ENCODE peak calls at places on chromosomes 1 and 21, in nine cellular contexts. Q is AML-193; D is AG20443; M is EH; E is glutamatergic neuron; U is GM12892; G is adrenal gland; Y is fibroblast of gingiva; L is activated effector memory CD4-positive, alpha-beta T cell treated with Interleukin-2 at 50 U/mL for 16 hours. O is an unnamed sample.

GRCh38 chr1:107936498-107937481 is 28.2 kb downstream of the VAV3 start:
- DNase-seq in Y (peak), G (peak), U (no peak), L (no peak), E (no peak), Q (peak), D (peak), M (peak), O (peak)

GRCh38 chr1:108503062-108503740 is 53.1 kb downstream of the NBPF6 start:
- DNase-seq in E (no peak), Q (no peak), D (peak), G (peak), M (peak), L (no peak), U (no peak), Y (peak), O (no peak)

GRCh38 chr1:41361495-41362356 is 492 bp downstream of the FOXO6 start:
- DNase-seq in Q (no peak), D (no peak), M (no peak), U (peak), Y (no peak), L (no peak), G (no peak), E (peak), O (no peak)

GRCh38 chr1:17527036-17527914 is 12.2 kb upstream of the ARHGEF10L start:
- DNase-seq in Y (peak), U (no peak), Q (no peak), L (no peak), D (peak), E (no peak), M (peak), G (peak), O (no peak)

GRCh38 chr1:84165566-84165965 is 21.5 kb downstream of the PRKACB start:
- DNase-seq in D (no peak), G (no peak), Q (no peak), E (no peak), M (no peak), Y (no peak), U (no peak), L (no peak), O (no peak)

GRCh38 chr1:38261574-38261973 is 215.0 kb upstream of the POU3F1 start:
- DNase-seq in E (no peak), L (no peak), Y (no peak), M (no peak), D (no peak), G (no peak), U (no peak), Q (no peak), O (no peak)

GRCh38 chr1:211378844-211379243 is 52.2 kb downstream of the TRAF5 start:
- DNase-seq in U (no peak), L (no peak), Q (no peak), D (peak), E (no peak), M (peak), G (peak), Y (peak), O (no peak)

GRCh38 chr1:12147116-12147753 is 19.6 kb upstream of the TNFRSF1B start:
- DNase-seq in D (no peak), U (no peak), G (no peak), L (no peak), M (no peak), E (no peak), Q (no peak), Y (no peak), O (peak)

GRCh38 chr1:202237052-202237451 is 43.5 kb downstream of the LGR6 start:
- DNase-seq in Y (no peak), L (no peak), Q (peak), U (peak), G (no peak), E (peak), D (peak), M (peak), O (peak)

GRCh38 chr21:38524168-38525153 is 26.2 kb upstream of the ERG start:
- DNase-seq in D (no peak), E (no peak), M (no peak), Y (no peak), U (no peak), L (no peak), Q (no peak), G (no peak), O (no peak)

GRCh38 chr21:42685036-42685435 is 31.6 kb downstream of the PDE9A start:
- DNase-seq in D (peak), U (no peak), M (no peak), G (no peak), E (no peak), L (no peak), Y (peak), Q (no peak), O (no peak)

GRCh38 chr1:21293537-21294265 is 3.4 kb upstream of the ECE1 start:
- DNase-seq in U (peak), D (no peak), E (no peak), M (no peak), Y (no peak), L (peak), Q (no peak), G (no peak), O (no peak)

GRCh38 chr1:200342511-200343400 is 67.1 kb downstream of the ZNF281 start:
- DNase-seq in E (no peak), M (peak), G (no peak), Q (peak), Y (peak), D (peak), L (no peak), U (no peak), O (no peak)

GRCh38 chr1:174153085-174153824 is 6.1 kb upstream of the RABGAP1L start:
- DNase-seq in G (no peak), Q (no peak), D (no peak), L (no peak), U (no peak), Y (no peak), E (no peak), M (peak), O (no peak)

GRCh38 chr1:116481934-116482333 is 88.9 kb downstream of the CD58 start:
- DNase-seq in Q (no peak), E (no peak), M (no peak), Y (no peak), G (no peak), U (no peak), L (no peak), D (no peak), O (no peak)

GRCh38 chr1:216186816-216187215 is 236.4 kb downstream of the USH2A start:
- DNase-seq in U (no peak), L (no peak), Q (no peak), D (no peak), Y (no peak), E (no peak), G (no peak), M (peak), O (no peak)

GRCh38 chr1:82979593-82980230 is 1019.2 kb downstream of the TTLL7 start:
- DNase-seq in M (no peak), E (no peak), D (no peak), U (no peak), Q (no peak), G (no peak), L (no peak), Y (no peak), O (peak)

GRCh38 chr1:37323486-37324377 is 150.6 kb upstream of the ZC3H12A start:
- DNase-seq in G (no peak), L (no peak), Q (no peak), E (peak), D (peak), Y (no peak), M (peak), U (peak), O (peak)

GRCh38 chr1:189805735-189806134 is 671.9 kb downstream of the BRINP3 start:
- DNase-seq in Q (no peak), D (no peak), U (no peak), E (no peak), L (no peak), M (no peak), Y (no peak), G (no peak), O (no peak)

GRCh38 chr1:22685675-22686074 is 25.0 kb upstream of the EPHB2 start:
- DNase-seq in M (no peak), D (no peak), Q (no peak), U (no peak), Y (no peak), E (no peak), G (no peak), L (no peak), O (no peak)

GRCh38 chr1:6220236-6220635 is 14.3 kb downstream of the RNF207 start:
- DNase-seq in M (no peak), Q (no peak), U (no peak), G (no peak), D (no peak), L (no peak), E (no peak), Y (no peak), O (no peak)

GRCh38 chr1:205542367-205542766 is 37.9 kb downstream of the CDK18 start:
- DNase-seq in M (no peak), G (no peak), D (no peak), Q (no peak), L (no peak), E (no peak), U (no peak), Y (no peak), O (no peak)

GRCh38 chr1:52674497-52675384 is 23.4 kb downstream of the COA7 start:
- DNase-seq in U (no peak), E (no peak), G (no peak), Q (no peak), Y (no peak), M (no peak), L (no peak), D (no peak), O (peak)

GRCh38 chr1:178579562-178579961 is 66.7 kb downstream of the TEX35 start:
- DNase-seq in M (no peak), E (no peak), L (no peak), Q (no peak), D (no peak), Y (no peak), G (no peak), U (no peak), O (no peak)

GRCh38 chr1:96524100-96524499 is 197.5 kb upstream of the PTBP2 start:
- DNase-seq in M (no peak), Y (no peak), L (no peak), E (no peak), U (no peak), D (no peak), G (no peak), Q (peak), O (peak)

GRCh38 chr1:225412301-225412700 is 15.5 kb downstream of the LBR start:
- DNase-seq in G (no peak), U (no peak), M (no peak), D (no peak), Q (no peak), E (no peak), Y (no peak), L (no peak), O (no peak)

GRCh38 chr1:231770776-231771175 is 144.2 kb downstream of the DISC1 start:
- DNase-seq in G (no peak), E (no peak), D (no peak), U (no peak), Y (no peak), Q (no peak), M (no peak), L (no peak), O (no peak)

GRCh38 chr1:167573035-167573434 is 19.5 kb upstream of the CREG1 start:
- DNase-seq in U (no peak), Q (no peak), L (no peak), Y (no peak), D (no peak), E (no peak), G (no peak), M (no peak), O (no peak)

GRCh38 chr1:118204106-118204505 is 19.1 kb upstream of the SPAG17 start:
- DNase-seq in D (peak), L (no peak), U (no peak), E (no peak), Q (no peak), G (no peak), M (peak), Y (no peak), O (no peak)

GRCh38 chr21:46112731-46113215 is 14.9 kb downstream of the COL6A2 start:
- DNase-seq in E (no peak), Y (no peak), M (no peak), Q (no peak), U (no peak), D (peak), L (no peak), G (no peak), O (no peak)

GRCh38 chr1:115067460-115067859 is 21.8 kb downstream of the TSPAN2 start:
- DNase-seq in L (no peak), M (peak), G (no peak), Y (no peak), E (no peak), D (peak), Q (no peak), U (no peak), O (no peak)

GRCh38 chr1:115062542-115063004 is 26.7 kb downstream of the TSPAN2 start:
- DNase-seq in Y (no peak), L (peak), M (peak), D (no peak), G (no peak), Q (peak), U (peak), E (no peak), O (peak)

GRCh38 chr1:186950547-186950946 is 121.8 kb downstream of the PLA2G4A start:
- DNase-seq in E (no peak), D (no peak), U (no peak), L (no peak), G (no peak), Y (no peak), M (peak), Q (no peak), O (no peak)

GRCh38 chr1:171984850-171985485 is 143.7 kb downstream of the DNM3 start:
- DNase-seq in G (no peak), U (no peak), Y (peak), L (no peak), E (no peak), M (peak), Q (peak), D (peak), O (peak)

GRCh38 chr1:246588322-246588721 is 22.1 kb downstream of the CNST start:
- DNase-seq in M (peak), U (no peak), Y (no peak), Q (peak), D (no peak), E (no peak), L (no peak), G (no peak), O (no peak)

O was measured in KBM-7.